ENCODE peak calls at places on chromosomes 4 and X, in four cellular contexts. X is lower leg skin; L is CD4-positive, alpha-beta memory T cell; B is astrocyte. P is an unnamed sample.
A peak's percentile ranks its signal among the peaks of the same experiment; 100 is the strongest.

GRCh38 chrX:123854329-123854728 is 5.5 kb upstream of the XIAP start:
- DNase-seq in L (no peak), X (no peak), B (peak; percentile 47), P (no peak)

GRCh38 chrX:12814434-12814833 is 23.2 kb downstream of the PRPS2 start:
- DNase-seq in X (no peak), B (no peak), L (peak; percentile 24), P (peak; percentile 54)

GRCh38 chr4:186068581-186069402 is at the start of gene TLR3:
- DNase-seq in X (no peak), B (peak; percentile 27), L (peak; percentile 22), P (peak; percentile 16)

GRCh38 chrX:50606300-50606950 is 135.8 kb upstream of the DGKK start:
- DNase-seq in L (no peak), X (no peak), B (no peak), P (no peak)

GRCh38 chr4:42781325-42781724 is 111.2 kb upstream of the GRXCR1 start:
- DNase-seq in B (no peak), L (no peak), X (no peak), P (no peak)

GRCh38 chr4:41413670-41414069 is 124.3 kb upstream of the LIMCH1 start:
- DNase-seq in B (peak; percentile 64), X (no peak), L (no peak), P (no peak)

GRCh38 chrX:149151805-149152757 is 353.0 kb downstream of the IDS start:
- DNase-seq in X (no peak), B (peak; percentile 66), L (no peak), P (no peak)

GRCh38 chr4:87510747-87511146 is 18.4 kb downstream of the SPARCL1 start:
- DNase-seq in X (no peak), B (no peak), L (no peak), P (no peak)

GRCh38 chr4:118154643-118155042 is 120.4 kb downstream of the NDST3 start:
- DNase-seq in X (no peak), B (peak; percentile 69), L (no peak), P (no peak)

GRCh38 chr4:123352240-123352945 is 44.2 kb upstream of the SPRY1 start:
- DNase-seq in L (no peak), B (peak; percentile 86), X (no peak), P (peak; percentile 82)

GRCh38 chrX:11899091-11899490 is 141.1 kb downstream of the MSL3 start:
- DNase-seq in B (peak; percentile 67), X (no peak), L (no peak), P (no peak)

GRCh38 chrX:41238543-41238942 is 95.4 kb upstream of the DDX3X start:
- DNase-seq in L (no peak), B (peak; percentile 58), X (no peak), P (no peak)

GRCh38 chrX:102784550-102784949 is 64.0 kb downstream of the GPRASP3 start:
- DNase-seq in L (no peak), X (no peak), B (no peak), P (no peak)

GRCh38 chr4:81137446-81137845 is 77.6 kb downstream of the PRKG2 start:
- DNase-seq in L (no peak), B (peak; percentile 14), X (no peak), P (no peak)

GRCh38 chr4:159446266-159446976 is 343.5 kb downstream of the RAPGEF2 start:
- DNase-seq in L (peak; percentile 9), X (no peak), B (peak; percentile 68), P (peak; percentile 37)

GRCh38 chrX:29662759-29663503 is 552.4 kb upstream of the MAGEB2 start:
- DNase-seq in B (peak; percentile 96), X (no peak), L (no peak), P (no peak)

GRCh38 chr4:67723949-67724348 is 23.0 kb upstream of the UBA6 start:
- DNase-seq in B (no peak), X (no peak), L (no peak), P (no peak)

GRCh38 chr4:54998991-54999390 is 126.4 kb downstream of the KDR start:
- DNase-seq in B (peak; percentile 7), L (no peak), X (no peak), P (no peak)

GRCh38 chrX:15619053-15619772 is 18.5 kb upstream of the ACE2 start:
- DNase-seq in B (peak; percentile 5), X (no peak), L (no peak), P (no peak)

GRCh38 chr4:171966356-171966755 is 153.2 kb downstream of the GALNTL6 start:
- DNase-seq in B (no peak), L (no peak), X (no peak), P (no peak)

GRCh38 chr4:105963461-105964400 is 68.5 kb downstream of the NPNT start:
- DNase-seq in B (no peak), X (no peak), L (no peak), P (no peak)

GRCh38 chr4:175034007-175034406 is 115.8 kb downstream of the ADAM29 start:
- DNase-seq in L (no peak), B (no peak), X (no peak), P (no peak)

GRCh38 chrX:87518504-87518903 is 902 bp downstream of the KLHL4 start:
- DNase-seq in X (no peak), L (no peak), B (peak; percentile 20), P (no peak)

GRCh38 chr4:151961456-151961855 is 200.6 kb upstream of the GATB start:
- DNase-seq in X (no peak), L (no peak), B (no peak), P (no peak)

GRCh38 chr4:128355301-128355700 is 67.7 kb upstream of the PGRMC2 start:
- DNase-seq in B (no peak), X (no peak), L (no peak), P (no peak)

GRCh38 chr4:121484633-121485032 is 103.8 kb upstream of the QRFPR start:
- DNase-seq in B (peak; percentile 36), L (no peak), X (no peak), P (peak; percentile 25)

GRCh38 chr4:3385719-3386440 is 55.9 kb upstream of the HGFAC start:
- DNase-seq in X (peak; percentile 85), B (no peak), L (no peak), P (no peak)

GRCh38 chr4:39928538-39928937 is 49.2 kb downstream of the PDS5A start:
- DNase-seq in B (no peak), X (no peak), L (no peak), P (no peak)

GRCh38 chr4:117478702-117479101 is 393.3 kb upstream of the TRAM1L1 start:
- DNase-seq in X (no peak), L (no peak), B (peak; percentile 20), P (no peak)

GRCh38 chrX:29841750-29842149 is 373.6 kb upstream of the MAGEB2 start:
- DNase-seq in L (no peak), B (peak; percentile 23), X (no peak), P (no peak)

GRCh38 chr4:73499996-73500765 is 18.6 kb downstream of the AFM start:
- DNase-seq in B (no peak), L (no peak), X (no peak), P (no peak)

GRCh38 chr4:124685851-124686250 is 26.7 kb downstream of the ANKRD50 start:
- DNase-seq in X (no peak), L (no peak), B (peak; percentile 10), P (no peak)

GRCh38 chr4:40316782-40317635 is 18.1 kb upstream of the CHRNA9 start:
- DNase-seq in X (peak; percentile 87), L (peak; percentile 78), B (peak; percentile 93), P (peak; percentile 87)

GRCh38 chr4:115082633-115083032 is 30.8 kb downstream of the NDST4 start:
- DNase-seq in X (no peak), B (no peak), L (no peak), P (no peak)

GRCh38 chr4:78864405-78865024 is 74.7 kb downstream of the PAQR3 start:
- DNase-seq in X (no peak), L (peak; percentile 61), B (peak; percentile 62), P (peak; percentile 89)

GRCh38 chr4:181202249-181202648 is 1041.0 kb upstream of the TENM3 start:
- DNase-seq in B (no peak), L (no peak), X (no peak), P (no peak)
- H3K4me3 ChIP-seq in B (no peak overlapping the region), L (no peak overlapping the region), X (no peak overlapping the region), P (no peak overlapping the region)

DNA sequence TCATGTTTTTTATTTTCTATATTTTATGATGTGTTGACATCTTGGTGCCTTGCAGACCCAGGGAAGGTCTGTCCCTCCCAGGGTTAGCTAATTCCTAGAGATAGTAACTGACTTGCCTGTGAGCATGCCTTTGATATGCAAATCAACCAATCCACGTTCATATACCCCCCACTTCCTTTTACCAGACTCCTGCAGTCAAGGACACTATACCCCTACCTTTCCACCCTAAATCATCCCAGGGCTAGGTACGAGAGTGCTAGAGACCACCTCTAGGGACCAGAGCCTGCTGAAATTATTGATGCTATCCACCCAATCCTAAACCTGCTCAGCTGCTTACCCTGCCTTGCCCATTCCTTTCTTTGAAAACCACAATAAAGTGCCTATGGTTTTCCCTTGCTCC is 7.5 kb upstream of the PHEX start:
- DNase-seq in L (no peak), B (no peak), X (no peak), P (no peak)
- H3K4me3 ChIP-seq in L (no peak overlapping the region), B (no peak overlapping the region), X (no peak overlapping the region), P (no peak overlapping the region)

DNA sequence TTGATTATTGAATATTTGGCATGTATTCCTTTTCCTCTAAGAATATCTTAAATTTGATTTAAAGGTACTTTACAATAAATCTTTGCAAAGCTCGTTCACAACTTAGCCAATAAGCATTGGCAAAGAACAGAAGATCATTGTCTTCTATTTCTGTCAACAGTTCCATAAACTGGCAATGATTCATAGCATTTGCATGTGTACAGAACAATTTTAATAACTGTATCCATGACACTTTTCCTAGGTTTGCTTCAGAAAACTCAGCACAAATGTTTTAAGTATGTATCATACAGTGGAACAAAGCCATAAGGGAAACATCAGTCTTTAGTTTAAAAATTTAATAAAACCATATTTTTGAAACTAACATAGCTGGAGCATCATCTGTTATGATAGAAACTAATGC is 462.7 kb upstream of the RPS6KA3 start:
- DNase-seq in X (no peak), L (no peak), B (peak; percentile 6), P (no peak)
- H3K4me3 ChIP-seq in X (no peak overlapping the region), L (no peak overlapping the region), B (no peak overlapping the region), P (no peak overlapping the region)

GRCh38 chrX:40157228-40158035 is 59.7 kb upstream of the BCOR start:
- DNase-seq in B (no peak), X (no peak), L (no peak), P (no peak)

GRCh38 chrX:40158036-40158706 is 60.4 kb upstream of the BCOR start:
- DNase-seq in B (no peak), X (no peak), L (no peak), P (no peak)

GRCh38 chrX:40154853-40155616 is 57.3 kb upstream of the BCOR start:
- DNase-seq in L (no peak), X (no peak), B (no peak), P (no peak)

GRCh38 chrX:40155617-40156471 is 58.1 kb upstream of the BCOR start:
- DNase-seq in L (no peak), B (no peak), X (no peak), P (no peak)

DNA sequence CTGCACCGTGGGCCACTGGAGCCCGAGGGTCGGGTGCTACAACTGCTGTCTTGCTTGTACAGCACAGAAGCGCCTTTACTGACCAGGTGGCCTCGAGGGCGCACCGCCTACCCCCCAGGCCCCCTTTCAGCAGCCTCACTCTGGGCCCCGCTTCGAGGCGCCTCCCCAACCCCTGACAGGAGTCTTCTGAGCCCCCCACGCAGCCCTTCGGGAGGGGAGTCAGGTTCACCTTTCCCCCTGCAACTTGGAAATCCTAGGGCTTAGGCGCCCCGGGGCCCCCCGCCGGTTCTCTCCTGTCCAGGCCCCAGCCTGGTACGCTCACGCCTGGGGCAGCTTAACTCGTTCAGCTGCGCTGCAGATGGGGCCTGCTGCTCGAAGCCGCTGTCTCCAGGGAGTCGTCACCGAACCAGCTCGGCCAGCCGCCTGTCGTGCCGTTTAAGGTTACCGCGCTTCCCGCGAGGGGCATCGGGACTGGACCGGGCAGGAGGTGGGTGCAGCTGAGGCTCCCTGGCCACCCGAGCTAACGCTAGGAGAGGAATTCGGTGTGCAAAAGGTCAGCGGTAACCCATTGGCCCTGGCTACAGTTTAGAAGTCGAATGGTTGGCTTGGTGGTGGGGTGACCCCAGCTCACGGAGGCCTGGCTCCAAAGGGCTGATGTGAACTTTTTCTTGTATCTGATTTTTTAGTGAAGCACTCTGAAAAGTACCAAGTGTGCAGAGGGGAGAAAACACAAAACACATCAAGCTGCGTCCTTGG is 58.9 kb upstream of the BCOR start:
- DNase-seq in L (no peak), X (no peak), B (no peak), P (no peak)
- H3K4me3 ChIP-seq in L (no peak overlapping the region), X (no peak overlapping the region), B (no peak overlapping the region), P (no peak overlapping the region)